ENCODE peak calls at places on chromosomes 13 and 19, in four cellular contexts. H is HCT116, M is GM23338, K is hepatocyte. F is an unnamed sample. For H3K4me1, the result is how much of the 10 kb centered on the place peaks cover.

GRCh38 chr13:44271915-44272341 is 101.7 kb upstream of the SERP2 start:
- DNase-seq in H (no peak), M (no peak), K (no peak), F (no peak)

GRCh38 chr13:97921146-97921776 is 32.2 kb upstream of the IPO5 start:
- DNase-seq in H (no peak), M (no peak), K (peak), F (no peak)

GRCh38 chr19:16587031-16588023 is 15.1 kb upstream of the SLC35E1 start:
- DNase-seq in H (no peak), M (peak), K (no peak), F (no peak)

GRCh38 chr13:44967656-44968451 is 21.4 kb downstream of the NUFIP1 start:
- DNase-seq in H (no peak), M (no peak), K (peak), F (no peak)

GRCh38 chr13:95652244-95652764 is 7.8 kb upstream of the DZIP1 start:
- DNase-seq in H (no peak), M (no peak), K (no peak), F (no peak)

GRCh38 chr19:44749318-44749717 is 810 bp downstream of the BCL3 start:
- DNase-seq in H (no peak), M (no peak), K (no peak), F (no peak)

GRCh38 chr13:112928958-112929777 is 39.8 kb upstream of the MCF2L start:
- DNase-seq in H (no peak), M (no peak), K (peak), F (no peak)

GRCh38 chr13:53357582-53357981 is 329.0 kb downstream of the OLFM4 start:
- DNase-seq in H (no peak), M (no peak), K (no peak), F (no peak)

GRCh38 chr13:26497991-26498423 is 59.5 kb upstream of the WASF3 start:
- DNase-seq in H (no peak), M (no peak), K (no peak), F (no peak)

GRCh38 chr13:26847281-26847680 is 86.7 kb upstream of the GPR12 start:
- DNase-seq in H (no peak), M (peak), K (no peak), F (peak)

GRCh38 chr19:38376576-38376975 is 2.2 kb downstream of the PSMD8 start:
- DNase-seq in H (no peak), M (no peak), K (no peak), F (no peak)

GRCh38 chr19:39424934-39425333 is 10.8 kb downstream of the RPS16 start:
- DNase-seq in H (no peak), M (no peak), K (no peak), F (no peak)

GRCh38 chr19:11169896-11170678 is 14.5 kb upstream of the SPC24 start:
- DNase-seq in H (no peak), M (no peak), K (no peak), F (no peak)

GRCh38 chr19:16234552-16235445 is 37.1 kb downstream of the AP1M1 start:
- DNase-seq in H (no peak), M (no peak), K (no peak), F (no peak)

GRCh38 chr19:12821761-12822160 is 12.6 kb downstream of the RTBDN start:
- DNase-seq in H (no peak), M (no peak), K (no peak), F (no peak)

GRCh38 chr13:75442736-75443234 is 39.2 kb downstream of the TBC1D4 start:
- DNase-seq in H (no peak), M (no peak), K (no peak), F (no peak)

GRCh38 chr13:96279904-96280303 is 190.0 kb downstream of the HS6ST3 start:
- DNase-seq in H (no peak), M (no peak), K (no peak), F (no peak)

GRCh38 chr13:72774019-72774418 is 7.7 kb downstream of the DIS3 start:
- DNase-seq in H (no peak), M (no peak), K (no peak), F (no peak)

GRCh38 chr13:105165449-105166125 is 1369.9 kb downstream of the EFNB2 start:
- DNase-seq in H (no peak), M (no peak), K (no peak), F (no peak)

GRCh38 chr19:7852851-7853759 is 21.1 kb downstream of the PRR36 start:
- DNase-seq in H (peak), M (peak), K (peak), F (peak)

GRCh38 chr13:48244159-48244558 is 11.2 kb downstream of the ITM2B start:
- DNase-seq in H (no peak), M (no peak), K (no peak), F (no peak)

GRCh38 chr19:49017666-49018351 is 918 bp upstream of the LHB start:
- DNase-seq in H (peak), M (peak), K (peak), F (peak)

GRCh38 chr19:51271015-51271600 is 20.2 kb downstream of the SIGLECL1 start:
- DNase-seq in H (no peak), M (peak), K (no peak), F (no peak)

GRCh38 chr19:36850646-36851442 is at the start of gene ZNF345:
- DNase-seq in H (no peak), M (peak), K (peak), F (peak)

GRCh38 chr13:39129253-39129652 is 91.0 kb downstream of the NHLRC3 start:
- DNase-seq in H (no peak), M (no peak), K (no peak), F (peak)

GRCh38 chr19:30178721-30179402 is 193.3 kb upstream of the ZNF536 start:
- DNase-seq in H (no peak), M (peak), K (no peak), F (no peak)
- TF ChIP-seq EZH2phosphoT487 in H (no peak), M (no peak), K (no peak), F (no peak)

DNA sequence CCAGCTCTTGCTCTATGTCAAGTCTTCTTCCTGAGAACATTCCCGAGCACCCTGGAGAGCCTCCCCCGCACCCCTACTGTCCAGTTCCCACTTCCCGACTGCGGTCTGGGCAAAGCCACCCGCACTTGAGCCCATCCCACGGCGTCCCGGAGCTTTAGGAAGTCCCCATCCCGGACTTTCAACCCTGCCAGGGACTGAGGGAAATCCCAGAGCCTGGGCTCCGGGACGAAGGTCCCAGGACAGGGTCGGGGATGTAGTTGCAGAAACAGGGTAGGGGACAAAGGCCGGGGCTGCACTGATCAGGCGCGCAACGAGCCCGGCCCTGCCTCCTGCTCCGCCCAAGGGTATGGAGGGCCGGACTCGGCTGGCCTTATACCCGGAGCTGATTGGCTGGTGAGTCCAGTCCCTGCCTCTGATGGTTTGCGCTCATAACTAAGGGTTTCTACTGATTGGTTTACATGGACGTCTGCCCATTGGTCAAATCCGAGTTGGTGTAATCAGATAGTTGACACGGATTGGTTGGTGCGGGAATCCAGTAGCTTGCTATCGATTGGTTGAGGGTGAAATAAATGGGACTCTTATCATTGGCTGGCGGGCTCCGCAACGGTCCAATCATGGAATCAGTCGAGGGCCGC is 824 bp upstream of the MPND start:
- DNase-seq in H (peak), M (peak), K (peak), F (peak)
- TF ChIP-seq EZH2 in H (no peak), M (no peak), K (no peak), F (no peak)

DNA sequence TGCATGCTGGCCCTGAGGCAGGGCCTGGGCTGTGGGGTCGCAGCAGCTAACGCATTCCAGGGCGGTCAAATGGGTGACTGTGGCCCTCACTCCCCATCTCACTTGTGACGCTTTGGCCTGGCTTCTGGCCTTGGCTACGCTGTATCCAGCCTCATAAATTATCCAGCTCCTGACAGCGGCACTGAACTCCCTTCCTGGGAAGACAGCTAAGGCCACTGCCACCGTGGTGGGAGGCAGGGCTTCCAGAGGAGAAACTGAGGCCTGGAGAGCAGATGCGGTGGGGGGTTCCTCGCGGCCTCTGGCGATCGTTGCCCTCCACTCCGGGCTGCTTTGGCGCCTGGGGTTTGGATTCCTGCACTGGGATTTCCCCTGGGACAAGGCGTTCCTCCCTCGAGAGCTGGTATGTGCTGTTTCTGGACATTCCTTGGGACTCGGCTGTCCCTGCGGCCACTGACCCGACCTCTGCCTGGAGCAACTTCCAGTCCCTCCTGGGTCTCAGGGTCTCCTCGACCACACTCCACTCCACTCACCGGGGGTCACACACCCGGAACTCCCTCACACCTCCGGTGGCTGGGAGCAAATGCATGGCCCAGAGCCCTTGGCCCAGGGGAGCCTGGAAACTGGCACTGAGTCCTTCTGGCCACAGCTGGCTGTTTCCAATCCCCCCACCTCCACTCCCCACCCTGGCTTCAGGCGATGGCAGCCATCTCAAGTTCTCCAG is 3.4 kb downstream of the TBXA2R start:
- DNase-seq in H (no peak), M (no peak), K (no peak), F (no peak)
- H3K4me1 ChIP-seq in H (under half), M (under half), K (under half), F (under half)

DNA sequence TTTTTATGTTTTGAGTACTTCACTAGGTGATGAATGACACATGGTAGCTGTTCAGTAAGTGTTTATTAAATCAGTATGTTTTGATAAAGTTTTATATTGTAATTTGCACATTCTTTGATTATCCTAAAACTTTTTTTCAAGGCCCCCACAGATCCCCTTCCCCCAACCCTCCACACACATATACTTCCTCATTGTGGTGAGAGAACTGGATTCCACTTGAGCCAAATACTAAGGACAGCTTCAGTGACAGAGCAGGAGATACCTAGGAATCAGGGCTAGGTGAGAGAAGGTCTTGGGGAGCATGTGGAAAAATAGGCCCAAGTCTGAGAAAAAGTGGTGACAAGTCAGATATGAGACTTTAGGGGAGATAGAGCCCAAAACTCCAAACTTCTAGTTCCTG is 174.6 kb downstream of the TDRD3 start:
- DNase-seq in H (no peak), M (no peak), K (no peak), F (no peak)
- TF ChIP-seq EZH2phosphoT487 in H (no peak), M (no peak), K (no peak), F (no peak)

DNA sequence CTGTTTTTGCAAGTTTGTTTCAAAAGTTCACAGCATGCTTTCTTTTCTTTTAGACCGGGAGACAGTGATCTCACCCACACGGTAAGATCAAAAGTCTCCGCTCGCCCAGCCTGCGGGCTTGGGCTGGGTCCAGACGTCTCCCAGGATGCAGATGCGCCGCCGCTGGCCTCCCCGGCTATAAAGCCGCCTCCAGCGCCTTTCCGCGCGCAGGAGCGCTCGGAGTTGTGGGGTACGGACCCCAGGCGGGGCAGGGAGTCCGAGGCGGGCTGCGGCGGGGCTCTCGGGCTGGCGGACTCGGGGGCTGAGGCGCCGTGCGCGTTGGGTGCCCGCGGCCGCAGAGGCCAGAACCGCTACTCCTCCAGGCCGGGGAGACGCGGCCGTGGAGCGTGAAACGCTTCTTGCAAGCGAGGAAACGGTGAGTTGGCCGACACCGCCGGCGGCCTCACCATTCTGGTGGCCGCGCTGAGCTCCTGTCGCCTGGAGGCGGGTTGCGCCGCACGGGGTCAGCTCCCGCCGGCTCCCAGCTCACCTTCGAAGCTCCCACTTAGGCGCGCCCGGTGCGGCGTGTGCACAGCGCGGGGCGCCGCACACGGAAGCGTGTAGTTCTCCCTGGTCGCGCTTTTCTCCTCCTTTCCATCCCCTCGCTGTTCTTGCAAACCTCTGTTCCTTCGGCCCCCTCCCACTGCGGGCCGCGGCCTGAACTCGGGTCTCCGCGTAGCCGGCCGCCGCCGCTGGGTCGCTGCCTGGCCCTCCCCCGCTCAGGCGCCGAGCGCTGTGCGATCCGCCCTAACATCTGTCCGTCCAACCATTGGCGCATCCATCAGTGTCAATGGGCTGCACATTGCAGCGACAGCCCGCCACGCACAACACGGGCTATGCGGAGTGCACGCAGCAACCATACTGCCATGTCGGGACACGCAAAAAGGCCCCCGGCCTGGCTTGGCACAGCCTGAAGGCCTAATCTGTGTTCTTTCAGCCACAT is 2.3 kb upstream of the TSHZ3 start:
- DNase-seq in H (no peak), M (peak), K (peak), F (peak)
- TF ChIP-seq EZH2 in H (no peak), M (peak), K (peak), F (peak)

DNA sequence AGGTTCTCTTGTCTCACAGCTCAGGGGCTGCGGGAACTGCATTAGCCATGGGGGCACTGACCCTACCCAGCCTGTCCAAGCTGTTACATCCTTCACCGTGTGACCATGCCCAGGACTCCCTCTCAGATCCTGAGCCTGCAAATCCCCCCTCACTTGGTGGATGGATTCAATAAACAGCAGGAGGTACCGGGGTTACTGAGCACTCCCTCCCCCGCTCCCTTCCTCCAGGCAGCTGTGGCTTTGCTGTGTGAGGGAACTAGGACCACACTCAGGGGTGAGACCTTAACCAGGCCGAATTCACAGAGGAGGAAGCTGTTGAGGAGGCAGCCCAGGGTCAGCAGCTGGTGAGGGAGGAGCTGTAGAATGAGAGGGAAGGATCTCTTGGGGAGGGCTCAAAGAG is 27.0 kb upstream of the CEACAM1 start:
- DNase-seq in H (no peak), M (peak), K (no peak), F (peak)
- H3K4me1 ChIP-seq in H (under half), M (under half), K (under half), F (under half)

GRCh38 chr13:99971576-99972189 is at the start of gene ZIC5:
- DNase-seq in H (no peak), M (peak), K (no peak), F (peak)
- TF ChIP-seq EZH2phosphoT487 in H (no peak), M (no peak), K (peak), F (peak)